ENCODE peak calls at places on chromosomes 16 and 17, in six cellular contexts. One of them, this sample, is unnamed.

GRCh38 chr17:48555183-48555615 is 10.3 kb upstream of the HOXB2 start:
- DNase-seq in left lung: no peak
- DNase-seq in GM06990: no peak
- DNase-seq in pancreas: no peak
- DNase-seq in EL: peak; percentile 46
- DNase-seq in NCI-H345: peak; percentile 61
- DNase-seq in this sample: no peak

GRCh38 chr16:10183606-10183959 is 1.4 kb upstream of the GRIN2A start:
- DNase-seq in left lung: no peak
- DNase-seq in NCI-H345: no peak
- DNase-seq in pancreas: no peak
- DNase-seq in GM06990: no peak
- DNase-seq in EL: no peak
- DNase-seq in this sample: no peak

GRCh38 chr17:45986056-45986455 is 13.0 kb upstream of the STH start:
- DNase-seq in GM06990: no peak
- DNase-seq in pancreas: no peak
- DNase-seq in left lung: no peak
- DNase-seq in NCI-H345: no peak
- DNase-seq in EL: no peak
- DNase-seq in this sample: no peak

GRCh38 chr17:73591278-73592078 is 52.8 kb downstream of the SDK2 start:
- DNase-seq in left lung: peak; percentile 31
- DNase-seq in GM06990: peak; percentile 32
- DNase-seq in pancreas: no peak
- DNase-seq in NCI-H345: no peak
- DNase-seq in EL: no peak
- DNase-seq in this sample: no peak

GRCh38 chr17:80847506-80848230 is 144.0 kb upstream of the CHMP6 start:
- DNase-seq in NCI-H345: no peak
- DNase-seq in GM06990: no peak
- DNase-seq in left lung: peak; percentile 61
- DNase-seq in EL: no peak
- DNase-seq in pancreas: peak; percentile 32
- DNase-seq in this sample: no peak

GRCh38 chr16:13866073-13866472 is 53.9 kb upstream of the ERCC4 start:
- DNase-seq in GM06990: peak; percentile 9
- DNase-seq in EL: peak; percentile 67
- DNase-seq in NCI-H345: peak; percentile 56
- DNase-seq in pancreas: peak; percentile 80
- DNase-seq in left lung: no peak
- DNase-seq in this sample: peak; percentile 43

GRCh38 chr17:79053251-79053925 is 21.2 kb upstream of the ENGASE start:
- DNase-seq in EL: peak; percentile 60
- DNase-seq in GM06990: no peak
- DNase-seq in left lung: no peak
- DNase-seq in pancreas: peak; percentile 3
- DNase-seq in NCI-H345: no peak
- DNase-seq in this sample: no peak

GRCh38 chr17:1160591-1161041 is 19.2 kb downstream of the ABR start:
- DNase-seq in GM06990: no peak
- DNase-seq in left lung: peak; percentile 57
- DNase-seq in pancreas: no peak
- DNase-seq in EL: no peak
- DNase-seq in NCI-H345: no peak
- DNase-seq in this sample: no peak

GRCh38 chr16:87895641-87896141 is 26.4 kb upstream of the SLC7A5 start:
- DNase-seq in EL: peak; percentile 64
- DNase-seq in NCI-H345: no peak
- DNase-seq in pancreas: no peak
- DNase-seq in GM06990: peak; percentile 62
- DNase-seq in left lung: no peak
- DNase-seq in this sample: no peak

GRCh38 chr17:38740806-38741205 is 7.3 kb downstream of the PCGF2 start:
- DNase-seq in left lung: no peak
- DNase-seq in NCI-H345: no peak
- DNase-seq in EL: no peak
- DNase-seq in pancreas: peak; percentile 20
- DNase-seq in GM06990: no peak
- DNase-seq in this sample: no peak

GRCh38 chr16:73365010-73365409 is 317.1 kb upstream of the ZFHX3 start:
- DNase-seq in GM06990: no peak
- DNase-seq in EL: peak; percentile 27
- DNase-seq in NCI-H345: peak; percentile 75
- DNase-seq in left lung: no peak
- DNase-seq in pancreas: peak; percentile 66
- DNase-seq in this sample: no peak

GRCh38 chr17:40469805-40470675 is 26.8 kb downstream of the IGFBP4 start:
- DNase-seq in left lung: no peak
- DNase-seq in pancreas: no peak
- DNase-seq in NCI-H345: no peak
- DNase-seq in GM06990: no peak
- DNase-seq in EL: no peak
- DNase-seq in this sample: no peak

GRCh38 chr17:21297026-21297520 is 12.6 kb downstream of the MAP2K3 start:
- DNase-seq in left lung: peak; percentile 76
- DNase-seq in EL: no peak
- DNase-seq in pancreas: peak; percentile 58
- DNase-seq in NCI-H345: no peak
- DNase-seq in GM06990: no peak
- DNase-seq in this sample: no peak

GRCh38 chr17:78789663-78790181 is 7.6 kb upstream of the CYTH1 start:
- DNase-seq in NCI-H345: peak; percentile 68
- DNase-seq in GM06990: no peak
- DNase-seq in pancreas: peak; percentile 88
- DNase-seq in left lung: peak; percentile 84
- DNase-seq in EL: peak; percentile 59
- DNase-seq in this sample: no peak

GRCh38 chr17:80264048-80264792 is 3.6 kb downstream of the RNF213 start:
- DNase-seq in NCI-H345: no peak
- DNase-seq in pancreas: no peak
- DNase-seq in EL: no peak
- DNase-seq in left lung: no peak
- DNase-seq in GM06990: peak; percentile 57
- DNase-seq in this sample: no peak

GRCh38 chr17:75513667-75514052 is 1.7 kb downstream of the CASKIN2 start:
- DNase-seq in GM06990: no peak
- DNase-seq in EL: no peak
- DNase-seq in pancreas: no peak
- DNase-seq in left lung: peak; percentile 48
- DNase-seq in NCI-H345: no peak
- DNase-seq in this sample: no peak

GRCh38 chr16:9270424-9270823 is 179.0 kb downstream of the HAPSTR1 start:
- DNase-seq in NCI-H345: no peak
- DNase-seq in pancreas: no peak
- DNase-seq in left lung: no peak
- DNase-seq in EL: no peak
- DNase-seq in GM06990: no peak
- DNase-seq in this sample: no peak

GRCh38 chr17:42670199-42670924 is 6.4 kb downstream of the PLEKHH3 start:
- DNase-seq in NCI-H345: no peak
- DNase-seq in GM06990: peak; percentile 66
- DNase-seq in left lung: no peak
- DNase-seq in pancreas: no peak
- DNase-seq in EL: no peak
- DNase-seq in this sample: peak; percentile 74

GRCh38 chr17:48973806-48974205 is 5.4 kb upstream of the GIP start:
- DNase-seq in EL: no peak
- DNase-seq in pancreas: peak; percentile 10
- DNase-seq in left lung: no peak
- DNase-seq in NCI-H345: no peak
- DNase-seq in GM06990: no peak
- DNase-seq in this sample: no peak

GRCh38 chr17:33112763-33113162 is 121.1 kb downstream of the SPACA3 start:
- DNase-seq in NCI-H345: no peak
- DNase-seq in GM06990: no peak
- DNase-seq in pancreas: no peak
- DNase-seq in EL: no peak
- DNase-seq in left lung: no peak
- DNase-seq in this sample: no peak

GRCh38 chr17:40315678-40316570 is 6.9 kb downstream of the RARA start:
- DNase-seq in EL: no peak
- DNase-seq in pancreas: peak; percentile 24
- DNase-seq in GM06990: no peak
- DNase-seq in NCI-H345: no peak
- DNase-seq in left lung: no peak
- DNase-seq in this sample: no peak

GRCh38 chr17:40561871-40562611 is 3.2 kb downstream of the CCR7 start:
- DNase-seq in EL: no peak
- DNase-seq in NCI-H345: no peak
- DNase-seq in pancreas: peak; percentile 19
- DNase-seq in GM06990: peak; percentile 74
- DNase-seq in left lung: no peak
- DNase-seq in this sample: no peak

GRCh38 chr16:24975428-24975889 is 39.7 kb downstream of the ARHGAP17 start:
- DNase-seq in EL: peak; percentile 52
- DNase-seq in left lung: no peak
- DNase-seq in NCI-H345: no peak
- DNase-seq in pancreas: no peak
- DNase-seq in GM06990: peak; percentile 59
- DNase-seq in this sample: no peak

GRCh38 chr17:14372905-14373559 is 72.2 kb downstream of the HS3ST3B1 start:
- DNase-seq in NCI-H345: no peak
- DNase-seq in EL: no peak
- DNase-seq in pancreas: no peak
- DNase-seq in left lung: no peak
- DNase-seq in GM06990: no peak
- DNase-seq in this sample: no peak

GRCh38 chr17:80175411-80175810 is 5.6 kb downstream of the CARD14 start:
- DNase-seq in left lung: no peak
- DNase-seq in EL: peak; percentile 47
- DNase-seq in GM06990: no peak
- DNase-seq in NCI-H345: no peak
- DNase-seq in pancreas: no peak
- DNase-seq in this sample: no peak

GRCh38 chr16:81987706-81988105 is 23.6 kb downstream of the SDR42E1 start:
- DNase-seq in NCI-H345: no peak
- DNase-seq in pancreas: no peak
- DNase-seq in left lung: no peak
- DNase-seq in EL: no peak
- DNase-seq in GM06990: no peak
- DNase-seq in this sample: no peak

GRCh38 chr17:50346313-50347086 is 574 bp downstream of the XYLT2 start:
- DNase-seq in NCI-H345: peak; percentile 20
- DNase-seq in EL: peak; percentile 46
- DNase-seq in left lung: peak; percentile 87
- DNase-seq in pancreas: peak; percentile 75
- DNase-seq in GM06990: no peak
- DNase-seq in this sample: peak; percentile 67

GRCh38 chr17:2178798-2179505 is 124.0 kb downstream of the HIC1 start:
- DNase-seq in left lung: no peak
- DNase-seq in EL: no peak
- DNase-seq in pancreas: peak; percentile 49
- DNase-seq in GM06990: no peak
- DNase-seq in NCI-H345: no peak
- DNase-seq in this sample: no peak

GRCh38 chr16:77169650-77170236 is 21.2 kb upstream of the MON1B start:
- DNase-seq in left lung: no peak
- DNase-seq in EL: peak; percentile 35
- DNase-seq in GM06990: no peak
- DNase-seq in pancreas: no peak
- DNase-seq in NCI-H345: peak; percentile 17
- DNase-seq in this sample: peak; percentile 51

GRCh38 chr16:16083421-16084156 is 134.2 kb downstream of the ABCC1 start:
- DNase-seq in NCI-H345: no peak
- DNase-seq in pancreas: no peak
- DNase-seq in left lung: no peak
- DNase-seq in EL: peak; percentile 40
- DNase-seq in GM06990: no peak
- DNase-seq in this sample: no peak

GRCh38 chr17:14301279-14301760 is 439 bp downstream of the HS3ST3B1 start:
- DNase-seq in pancreas: no peak
- DNase-seq in NCI-H345: no peak
- DNase-seq in EL: no peak
- DNase-seq in GM06990: no peak
- DNase-seq in left lung: no peak
- DNase-seq in this sample: no peak

GRCh38 chr17:50185724-50186545 is 15.5 kb downstream of the COL1A1 start:
- DNase-seq in NCI-H345: no peak
- DNase-seq in GM06990: no peak
- DNase-seq in left lung: peak; percentile 64
- DNase-seq in EL: no peak
- DNase-seq in pancreas: no peak
- DNase-seq in this sample: no peak

GRCh38 chr17:57624390-57624789 is 120.7 kb downstream of the CCDC182 start:
- DNase-seq in left lung: no peak
- DNase-seq in NCI-H345: no peak
- DNase-seq in GM06990: no peak
- DNase-seq in EL: no peak
- DNase-seq in pancreas: no peak
- DNase-seq in this sample: peak; percentile 54

GRCh38 chr16:88202207-88202745 is 180.5 kb upstream of the ZNF469 start:
- DNase-seq in GM06990: no peak
- DNase-seq in pancreas: no peak
- DNase-seq in left lung: no peak
- DNase-seq in NCI-H345: no peak
- DNase-seq in EL: no peak
- DNase-seq in this sample: no peak

GRCh38 chr17:58331815-58332719 is 3.5 kb upstream of the TSPOAP1 start:
- DNase-seq in NCI-H345: no peak
- DNase-seq in pancreas: peak; percentile 64
- DNase-seq in EL: no peak
- DNase-seq in left lung: peak; percentile 96
- DNase-seq in GM06990: peak; percentile 98
- DNase-seq in this sample: no peak

GRCh38 chr17:2799653-2800052 is 3.4 kb downstream of the RAP1GAP2 start:
- DNase-seq in pancreas: no peak
- DNase-seq in GM06990: no peak
- DNase-seq in EL: no peak
- DNase-seq in left lung: no peak
- DNase-seq in NCI-H345: no peak
- DNase-seq in this sample: no peak

GRCh38 chr17:70597774-70598173 is 428.4 kb downstream of the KCNJ2 start:
- DNase-seq in EL: no peak
- DNase-seq in left lung: no peak
- DNase-seq in pancreas: no peak
- DNase-seq in NCI-H345: no peak
- DNase-seq in GM06990: no peak
- DNase-seq in this sample: no peak

GRCh38 chr17:2940352-2940751 is 123.1 kb downstream of the OR1D5 start:
- DNase-seq in left lung: peak; percentile 61
- DNase-seq in EL: no peak
- DNase-seq in NCI-H345: no peak
- DNase-seq in GM06990: no peak
- DNase-seq in pancreas: no peak
- DNase-seq in this sample: peak; percentile 54

GRCh38 chr17:72775914-72776313 is 316.6 kb downstream of the SLC39A11 start:
- DNase-seq in pancreas: no peak
- DNase-seq in NCI-H345: peak; percentile 40
- DNase-seq in GM06990: no peak
- DNase-seq in EL: no peak
- DNase-seq in left lung: no peak
- DNase-seq in this sample: no peak

This sample was measured in retina.